ENCODE peak calls at places on chromosomes 4 and X, in five cellular contexts. W is activated B cell treated with CpG ODN at 0.5 μM for 24 hours, I is brain microvascular endothelial cell, B is hepatocyte, H is RWPE1. A is an unnamed sample.

GRCh38 chr4:38071801-38072567 is 111.8 kb downstream of the PTTG2 start:
- DNase-seq in W (no peak), I (no peak), B (no peak), H (no peak), A (no peak)

GRCh38 chr4:126899382-126899801 is 733.4 kb upstream of the INTU start:
- DNase-seq in H (peak; percentile 15), I (peak; percentile 81), B (no peak), W (no peak), A (no peak)

GRCh38 chr4:155703486-155704227 is 37.0 kb downstream of the GUCY1A1 start:
- DNase-seq in H (peak; percentile 8), B (no peak), W (no peak), I (no peak), A (no peak)

GRCh38 chrX:77597511-77597910 is 150.3 kb downstream of the FGF16 start:
- DNase-seq in W (no peak), I (no peak), B (no peak), H (no peak), A (no peak)

GRCh38 chrX:119488749-119489148 is 20.5 kb downstream of the SLC25A5 start:
- DNase-seq in I (peak; percentile 41), W (no peak), B (peak; percentile 51), H (no peak), A (no peak)

GRCh38 chr4:26238426-26238781 is 82.4 kb upstream of the RBPJ start:
- DNase-seq in I (no peak), B (peak; percentile 78), H (no peak), W (no peak), A (no peak)

GRCh38 chr4:176335421-176335820 is 15.7 kb downstream of the SPCS3 start:
- DNase-seq in W (no peak), I (no peak), B (no peak), H (no peak), A (no peak)

GRCh38 chr4:56410247-56410646 is 23.0 kb upstream of the AASDH start:
- DNase-seq in H (peak; percentile 91), B (peak; percentile 92), W (no peak), I (peak; percentile 97), A (no peak)

GRCh38 chrX:151870603-151871002 is 42.1 kb upstream of the MAGEA4 start:
- DNase-seq in I (peak; percentile 86), H (peak; percentile 55), B (no peak), W (no peak), A (no peak)

GRCh38 chrX:88439935-88440334 is 307.1 kb upstream of the CPXCR1 start:
- DNase-seq in B (no peak), H (no peak), W (no peak), I (no peak), A (no peak)

GRCh38 chrX:148069759-148070503 is 88.8 kb downstream of the FMR1NB start:
- DNase-seq in H (no peak), W (no peak), B (no peak), I (no peak), A (no peak)

GRCh38 chr4:7355795-7356194 is 78.9 kb downstream of the PSAPL1 start:
- DNase-seq in I (no peak), H (no peak), B (no peak), W (no peak), A (no peak)

GRCh38 chrX:8913665-8914409 is 112.7 kb upstream of the FAM9A start:
- DNase-seq in H (no peak), W (no peak), I (no peak), B (no peak), A (no peak)

GRCh38 chr4:157996598-157996997 is 176.2 kb downstream of the GASK1B start:
- DNase-seq in I (no peak), H (no peak), W (no peak), B (no peak), A (no peak)

GRCh38 chr4:104491396-104491821 is 3.3 kb downstream of the CXXC4 start:
- DNase-seq in I (no peak), B (peak; percentile 74), W (peak; percentile 22), H (peak; percentile 13), A (no peak)

GRCh38 chrX:9530848-9531274 is 66.0 kb downstream of the TBL1X start:
- DNase-seq in W (peak; percentile 28), H (peak; percentile 30), I (peak; percentile 84), B (peak; percentile 77), A (peak; percentile 29)

GRCh38 chr4:184355111-184355604 is 119.2 kb downstream of the IRF2 start:
- DNase-seq in W (no peak), I (peak; percentile 87), H (peak; percentile 24), B (peak; percentile 56), A (no peak)

GRCh38 chr4:122803788-122804208 is 22.8 kb upstream of the FGF2 start:
- DNase-seq in W (no peak), B (no peak), I (peak; percentile 68), H (no peak), A (no peak)

GRCh38 chr4:8044699-8045098 is 105.0 kb upstream of the AFAP1 start:
- DNase-seq in B (no peak), H (no peak), I (no peak), W (no peak), A (no peak)

GRCh38 chrX:130393451-130394074 is 8.1 kb upstream of the GPR119 start:
- DNase-seq in H (peak; percentile 45), B (peak; percentile 62), W (no peak), I (peak; percentile 22), A (peak; percentile 26)

GRCh38 chr4:122703868-122704267 is 28.6 kb upstream of the BBS12 start:
- DNase-seq in I (no peak), W (no peak), H (no peak), B (no peak), A (no peak)

GRCh38 chr4:129218355-129218754 is 122.4 kb downstream of the C4orf33 start:
- DNase-seq in B (peak; percentile 22), W (no peak), H (no peak), I (peak; percentile 59), A (no peak)

GRCh38 chr4:105227054-105227453 is 80.4 kb downstream of the TET2 start:
- DNase-seq in B (no peak), I (no peak), H (no peak), W (no peak), A (no peak)

GRCh38 chr4:2083826-2084160 is 24.7 kb downstream of the NAT8L start:
- DNase-seq in W (no peak), H (no peak), B (no peak), I (no peak), A (no peak)

GRCh38 chr4:131613824-131614216 is 1535.3 kb upstream of the PCDH10 start:
- DNase-seq in H (no peak), I (no peak), W (no peak), B (no peak), A (no peak)

GRCh38 chr4:69920874-69921273 is 10.0 kb upstream of the CSN1S1 start:
- DNase-seq in H (no peak), I (no peak), W (no peak), B (no peak), A (no peak)

GRCh38 chr4:114519368-114519767 is 79.2 kb upstream of the UGT8 start:
- DNase-seq in H (no peak), W (no peak), B (no peak), I (no peak), A (no peak)

GRCh38 chr4:77036206-77036605 is 39.6 kb downstream of the CCNI start:
- DNase-seq in W (no peak), B (no peak), H (no peak), I (peak; percentile 92), A (no peak)

GRCh38 chrX:38805294-38806053 is 4.2 kb downstream of the MID1IP1 start:
- DNase-seq in I (no peak), B (peak; percentile 77), W (peak; percentile 51), H (peak; percentile 16), A (no peak)

GRCh38 chr4:118087366-118087765 is 53.1 kb downstream of the NDST3 start:
- DNase-seq in I (no peak), H (no peak), B (no peak), W (no peak), A (no peak)

GRCh38 chr4:169332595-169332994 is 61.8 kb upstream of the SH3RF1 start:
- DNase-seq in H (no peak), I (no peak), W (no peak), B (no peak), A (no peak)

GRCh38 chr4:829761-830655 is 4.1 kb upstream of the CPLX1 start:
- DNase-seq in I (no peak), B (no peak), W (no peak), H (no peak), A (no peak)

GRCh38 chrX:47446431-47446830 is 36.6 kb downstream of the ZNF41 start:
- DNase-seq in B (no peak), I (no peak), H (no peak), W (no peak), A (no peak)

GRCh38 chrX:10856797-10857196 is 236.4 kb upstream of the MID1 start:
- DNase-seq in I (no peak), B (no peak), H (no peak), W (no peak), A (no peak)

GRCh38 chrX:155888139-155888538 is 7.0 kb downstream of the VAMP7 start:
- DNase-seq in H (peak; percentile 6), I (peak; percentile 42), W (no peak), B (peak; percentile 11), A (no peak)

GRCh38 chrX:30144971-30145731 is 70.2 kb upstream of the MAGEB2 start:
- DNase-seq in I (no peak), H (no peak), B (no peak), W (no peak), A (no peak)

GRCh38 chrX:30144221-30144620 is 71.1 kb upstream of the MAGEB2 start:
- DNase-seq in H (no peak), W (no peak), I (no peak), B (no peak), A (no peak)

GRCh38 chrX:30141966-30142365 is 73.4 kb upstream of the MAGEB2 start:
- DNase-seq in W (no peak), B (peak; percentile 32), H (peak; percentile 1), I (peak; percentile 34), A (no peak)
- TF ChIP-seq CTCF in W (no peak), B (peak; percentile 31), H (no peak), I (peak; percentile 49), A (peak; percentile 15)

DNA sequence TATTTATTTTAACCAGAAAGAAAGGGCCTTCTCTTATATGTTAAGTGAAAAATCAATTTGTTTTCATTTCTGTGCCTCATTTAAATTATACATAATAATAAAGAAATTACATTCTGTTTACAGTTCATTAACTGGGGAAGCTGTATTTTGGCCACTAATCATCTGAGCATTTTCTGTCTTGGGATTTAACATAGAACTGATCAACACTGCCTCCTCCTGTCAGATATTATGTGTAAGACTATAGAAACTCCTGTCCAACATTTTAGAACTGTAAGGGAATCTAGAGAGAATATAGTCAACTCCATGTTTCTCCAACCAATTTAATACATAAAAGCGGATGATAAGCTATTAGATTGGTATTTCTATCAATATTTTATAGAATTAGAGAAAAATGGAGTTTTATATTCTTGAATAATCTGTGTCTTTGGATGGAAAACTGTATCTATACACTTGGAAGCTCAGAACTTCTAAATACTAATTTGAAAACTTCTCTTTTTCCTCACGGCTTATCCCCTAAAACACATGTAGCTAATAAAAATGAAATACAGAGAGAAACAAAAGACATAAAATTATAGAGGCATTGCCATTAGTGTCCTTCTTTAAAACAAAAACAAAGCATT is 33.0 kb downstream of the ENPEP start:
- DNase-seq in I (no peak), H (peak; percentile 15), W (no peak), B (peak; percentile 61), A (no peak)
- TF ChIP-seq CTCF in I (peak; percentile 30), H (peak; percentile 11), W (no peak), B (peak; percentile 64), A (peak; percentile 53)

GRCh38 chrX:40284852-40285251 is 187.1 kb upstream of the BCOR start:
- DNase-seq in B (no peak), W (no peak), I (no peak), H (no peak), A (no peak)
- TF ChIP-seq CTCF in B (peak; percentile 7), W (no peak), I (no peak), H (no peak), A (no peak)

GRCh38 chr4:89357346-89357745 is 49.7 kb upstream of the GPRIN3 start:
- DNase-seq in H (no peak), W (no peak), I (no peak), B (no peak), A (no peak)
- TF ChIP-seq CTCF in H (no peak), W (no peak), I (no peak), B (no peak), A (no peak)